ENCODE peak calls at places on chromosomes 2 and 18, in five cellular contexts. F, G, U, C and V are unnamed samples.

GRCh38 chr2:149158957-149159356 is 120.5 kb downstream of the LYPD6B start:
- DNase-seq in F (no peak), G (no peak), U (no peak), C (no peak), V (no peak)

GRCh38 chr2:56299166-56299806 is 115.5 kb downstream of the CCDC85A start:
- DNase-seq in F (no peak), G (no peak), U (no peak), C (no peak), V (no peak)

GRCh38 chr2:227889336-227889735 is 17.9 kb downstream of the DAW1 start:
- DNase-seq in F (no peak), G (no peak), U (peak), C (no peak), V (no peak)

GRCh38 chr2:159936471-159936870 is 125.9 kb downstream of the PLA2R1 start:
- DNase-seq in F (no peak), G (no peak), U (no peak), C (peak), V (no peak)

GRCh38 chr2:54456526-54457325 is 599 bp downstream of the SPTBN1 start:
- DNase-seq in F (peak), G (peak), U (peak), C (peak), V (peak)

GRCh38 chr18:62880673-62881364 is 165.5 kb downstream of the PHLPP1 start:
- DNase-seq in F (no peak), G (no peak), U (no peak), C (no peak), V (no peak)

GRCh38 chr18:59967878-59968277 is 68.1 kb downstream of the PMAIP1 start:
- DNase-seq in F (no peak), G (no peak), U (no peak), C (no peak), V (no peak)

GRCh38 chr2:54226224-54226623 is 29.8 kb downstream of the TSPYL6 start:
- DNase-seq in F (no peak), G (no peak), U (no peak), C (no peak), V (no peak)

GRCh38 chr2:239275037-239275685 is 125.7 kb downstream of the HDAC4 start:
- DNase-seq in F (peak), G (peak), U (peak), C (peak), V (peak)

GRCh38 chr18:7950380-7951143 is 383.4 kb downstream of the PTPRM start:
- DNase-seq in F (peak), G (peak), U (peak), C (peak), V (no peak)

GRCh38 chr2:140947236-140947635 is 1183.6 kb downstream of the LRP1B start:
- DNase-seq in F (no peak), G (no peak), U (no peak), C (no peak), V (no peak)

GRCh38 chr2:201938151-201938815 is 95.4 kb upstream of the FZD7 start:
- DNase-seq in F (no peak), G (no peak), U (peak), C (no peak), V (no peak)

GRCh38 chr18:24726727-24727539 is 266.5 kb downstream of the HRH4 start:
- DNase-seq in F (peak), G (peak), U (peak), C (peak), V (peak)

GRCh38 chr2:45930396-45930792 is 278.9 kb downstream of the PRKCE start:
- DNase-seq in F (peak), G (peak), U (peak), C (no peak), V (no peak)

GRCh38 chr18:34957119-34957863 is 83.9 kb upstream of the MAPRE2 start:
- DNase-seq in F (peak), G (no peak), U (no peak), C (no peak), V (no peak)

GRCh38 chr2:122300758-122301157 is 545.3 kb downstream of the TSN start:
- DNase-seq in F (no peak), G (no peak), U (no peak), C (no peak), V (no peak)

GRCh38 chr18:79856119-79857080 is 58.7 kb downstream of the KCNG2 start:
- DNase-seq in F (no peak), G (no peak), U (no peak), C (peak), V (peak)

GRCh38 chr2:45595724-45596435 is 15.2 kb downstream of the SRBD1 start:
- DNase-seq in F (peak), G (peak), U (peak), C (no peak), V (no peak)

GRCh38 chr2:19826874-19827273 is 74.9 kb downstream of the TTC32 start:
- DNase-seq in F (no peak), G (no peak), U (no peak), C (no peak), V (no peak)

GRCh38 chr2:118923371-118923770 is 18.6 kb upstream of the MARCO start:
- DNase-seq in F (no peak), G (no peak), U (no peak), C (no peak), V (no peak)

GRCh38 chr18:74249181-74249968 is 42.4 kb downstream of the CYB5A start:
- DNase-seq in F (peak), G (peak), U (peak), C (no peak), V (no peak)

GRCh38 chr2:73359915-73360697 is 25.5 kb upstream of the ALMS1 start:
- DNase-seq in F (no peak), G (no peak), U (peak), C (no peak), V (no peak)
- TF ChIP-seq CTCF in F (peak), G (peak), U (peak), C (peak), V (peak)

GRCh38 chr2:17576802-17577201 is 36.3 kb downstream of the VSNL1 start:
- DNase-seq in F (no peak), G (no peak), U (peak), C (no peak), V (no peak)

GRCh38 chr2:17573806-17574175 is 33.3 kb downstream of the VSNL1 start:
- DNase-seq in F (peak), G (no peak), U (no peak), C (no peak), V (no peak)

GRCh38 chr2:17574406-17575073 is 34.0 kb downstream of the VSNL1 start:
- DNase-seq in F (no peak), G (no peak), U (no peak), C (no peak), V (no peak)

GRCh38 chr2:17571681-17572080 is 31.2 kb downstream of the VSNL1 start:
- DNase-seq in F (peak), G (no peak), U (peak), C (no peak), V (no peak)

GRCh38 chr2:17573085-17573805 is 32.7 kb downstream of the VSNL1 start:
- DNase-seq in F (peak), G (no peak), U (peak), C (no peak), V (peak)
- TF ChIP-seq CTCF in F (peak), G (peak), U (peak), C (no peak), V (peak)

DNA sequence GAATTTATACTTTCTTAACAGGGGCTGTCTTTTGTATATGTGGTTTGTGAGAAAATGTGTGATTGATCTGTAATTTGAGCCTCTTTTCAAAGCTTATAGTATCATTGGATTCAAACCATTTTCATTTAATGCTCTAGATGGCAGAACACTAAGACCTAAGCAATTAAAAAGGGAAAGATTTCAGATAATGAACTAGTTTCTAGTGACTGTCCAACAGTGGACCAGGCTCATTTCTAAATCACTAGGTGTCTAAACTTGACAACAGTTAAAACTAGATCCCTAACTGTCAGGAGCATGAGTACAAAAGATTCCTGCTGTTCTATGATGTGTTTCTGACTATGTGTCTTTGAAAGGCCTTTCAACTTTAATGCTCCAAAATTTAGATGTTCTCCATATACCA is 54.6 kb downstream of the ANKRD44 start:
- DNase-seq in F (peak), G (no peak), U (no peak), C (no peak), V (no peak)
- TF ChIP-seq CTCF in F (no peak), G (no peak), U (no peak), C (no peak), V (peak)

DNA sequence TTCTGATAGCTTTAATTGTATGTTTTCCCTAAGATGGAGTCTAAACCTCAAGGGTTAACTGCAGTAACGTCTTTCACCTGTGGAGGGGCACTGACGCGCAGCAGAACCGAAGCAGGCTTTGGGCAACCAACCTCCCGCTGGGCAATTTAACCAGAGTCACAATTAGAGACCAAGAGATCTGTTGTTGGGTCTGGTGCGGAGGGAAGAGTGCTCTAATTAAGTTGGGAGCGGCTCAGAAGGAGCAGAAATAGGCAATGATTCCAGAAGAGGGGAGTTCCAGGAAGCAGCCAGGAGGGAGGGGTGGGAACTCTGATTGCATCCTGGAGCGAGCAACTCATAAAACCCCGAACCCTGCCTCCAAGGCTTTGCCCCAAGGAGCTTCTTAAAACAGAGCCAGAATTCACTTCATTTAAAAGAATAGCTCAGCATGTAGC is 245.8 kb downstream of the PAX3 start:
- DNase-seq in F (no peak), G (no peak), U (no peak), C (peak), V (no peak)
- TF ChIP-seq CTCF in F (peak), G (no peak), U (peak), C (no peak), V (no peak)

GRCh38 chr2:229910832-229911412 is 10.9 kb downstream of the TRIP12 start:
- DNase-seq in F (no peak), G (no peak), U (peak), C (peak), V (peak)
- TF ChIP-seq CTCF in F (peak), G (peak), U (peak), C (peak), V (peak)

GRCh38 chr2:96239745-96240264 is 26.0 kb downstream of the TMEM127 start:
- DNase-seq in F (no peak), G (no peak), U (no peak), C (no peak), V (no peak)

GRCh38 chr2:96239091-96239490 is 26.7 kb downstream of the TMEM127 start:
- DNase-seq in F (no peak), G (no peak), U (no peak), C (no peak), V (no peak)

GRCh38 chr2:96240341-96241038 is 25.3 kb downstream of the TMEM127 start:
- DNase-seq in F (no peak), G (no peak), U (peak), C (no peak), V (no peak)

GRCh38 chr2:96241901-96242611 is 23.7 kb downstream of the TMEM127 start:
- DNase-seq in F (peak), G (peak), U (peak), C (peak), V (peak)

DNA sequence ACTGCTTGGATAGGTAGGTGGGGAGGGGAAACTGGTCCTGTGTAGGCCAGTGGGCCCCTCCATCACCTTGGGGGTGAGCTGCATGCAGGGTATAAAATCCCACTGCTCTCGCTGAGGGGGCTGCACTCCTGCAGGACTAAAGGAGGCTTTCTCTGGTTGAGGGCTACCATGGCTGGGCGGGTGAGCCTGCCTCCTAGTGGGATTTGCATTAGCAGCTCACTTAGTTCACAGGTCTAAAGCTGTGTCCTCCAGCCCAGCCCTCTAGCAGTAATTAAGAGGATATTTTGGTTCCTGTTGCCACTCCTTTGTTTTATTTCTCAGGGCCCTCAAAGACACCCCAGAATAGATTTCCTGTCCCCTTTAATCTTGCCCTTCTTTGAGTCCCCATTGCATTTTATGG is 24.6 kb downstream of the TMEM127 start:
- DNase-seq in F (no peak), G (no peak), U (no peak), C (no peak), V (peak)
- TF ChIP-seq CTCF in F (no peak), G (no peak), U (no peak), C (no peak), V (no peak)

GRCh38 chr2:23746141-23746863 is 180.6 kb downstream of the ATAD2B start:
- DNase-seq in F (no peak), G (no peak), U (no peak), C (no peak), V (no peak)
- TF ChIP-seq CTCF in F (no peak), G (no peak), U (no peak), C (no peak), V (no peak)

GRCh38 chr2:169173876-169174275 is 104.5 kb downstream of the DHRS9 start:
- DNase-seq in F (no peak), G (no peak), U (no peak), C (no peak), V (no peak)
- TF ChIP-seq CTCF in F (no peak), G (no peak), U (no peak), C (no peak), V (no peak)

GRCh38 chr2:207245526-207245925 is 79.8 kb upstream of the KLF7 start:
- DNase-seq in F (no peak), G (no peak), U (no peak), C (no peak), V (no peak)
- TF ChIP-seq CTCF in F (no peak), G (no peak), U (no peak), C (no peak), V (no peak)

GRCh38 chr2:120205901-120206581 is 17.2 kb downstream of the TMEM185B start:
- DNase-seq in F (no peak), G (no peak), U (peak), C (peak), V (no peak)
- TF ChIP-seq CTCF in F (peak), G (peak), U (peak), C (peak), V (peak)